ENCODE peak calls at places on chromosomes 3 and 15, in six cellular contexts. One of them, this sample, is unnamed.

GRCh38 chr3:182568206-182568605 is 225.1 kb upstream of the ATP11B start:
- DNase-seq in IMR-90: no peak
- DNase-seq in neuronal stem cell: no peak
- DNase-seq in H9: no peak
- DNase-seq in H1: no peak
- DNase-seq in trophoblast cell: no peak
- DNase-seq in this sample: no peak

GRCh38 chr15:64635486-64635815 is 139.9 kb downstream of the RBPMS2 start:
- DNase-seq in IMR-90: peak; percentile 86
- DNase-seq in neuronal stem cell: peak; percentile 6
- DNase-seq in H9: no peak
- DNase-seq in H1: no peak
- DNase-seq in trophoblast cell: no peak
- DNase-seq in this sample: peak; percentile 90

GRCh38 chr3:171462224-171462623 is 2.0 kb upstream of the TNIK start:
- DNase-seq in IMR-90: no peak
- DNase-seq in neuronal stem cell: no peak
- DNase-seq in H9: peak; percentile 52
- DNase-seq in H1: no peak
- DNase-seq in trophoblast cell: no peak
- DNase-seq in this sample: no peak

GRCh38 chr3:148601766-148602685 is 95.7 kb upstream of the AGTR1 start:
- DNase-seq in IMR-90: peak; percentile 48
- DNase-seq in neuronal stem cell: no peak
- DNase-seq in H9: no peak
- DNase-seq in H1: no peak
- DNase-seq in trophoblast cell: no peak
- DNase-seq in this sample: peak; percentile 10

GRCh38 chr3:48636149-48636548 is 888 bp upstream of the SLC26A6 start:
- DNase-seq in IMR-90: no peak
- DNase-seq in neuronal stem cell: no peak
- DNase-seq in H9: no peak
- DNase-seq in H1: no peak
- DNase-seq in trophoblast cell: no peak
- DNase-seq in this sample: peak; percentile 29

GRCh38 chr15:87118424-87118823 is 1038.8 kb downstream of the AGBL1 start:
- DNase-seq in IMR-90: no peak
- DNase-seq in neuronal stem cell: no peak
- DNase-seq in H9: no peak
- DNase-seq in H1: no peak
- DNase-seq in trophoblast cell: no peak
- DNase-seq in this sample: no peak

GRCh38 chr3:141262306-141262705 is 30.7 kb downstream of the PXYLP1 start:
- DNase-seq in IMR-90: peak; percentile 94
- DNase-seq in neuronal stem cell: no peak
- DNase-seq in H9: no peak
- DNase-seq in H1: no peak
- DNase-seq in trophoblast cell: no peak
- DNase-seq in this sample: peak; percentile 70

GRCh38 chr3:107870096-107870495 is 220.7 kb downstream of the CD47 start:
- DNase-seq in IMR-90: no peak
- DNase-seq in neuronal stem cell: no peak
- DNase-seq in H9: no peak
- DNase-seq in H1: no peak
- DNase-seq in trophoblast cell: no peak
- DNase-seq in this sample: no peak

GRCh38 chr3:4234894-4235293 is 68.3 kb upstream of the SETMAR start:
- DNase-seq in IMR-90: no peak
- DNase-seq in neuronal stem cell: no peak
- DNase-seq in H9: no peak
- DNase-seq in H1: no peak
- DNase-seq in trophoblast cell: no peak
- DNase-seq in this sample: no peak

GRCh38 chr15:100759698-100760356 is 119.8 kb upstream of the ALDH1A3 start:
- DNase-seq in IMR-90: peak; percentile 76
- DNase-seq in neuronal stem cell: no peak
- DNase-seq in H9: no peak
- DNase-seq in H1: no peak
- DNase-seq in trophoblast cell: peak; percentile 10
- DNase-seq in this sample: peak; percentile 83

GRCh38 chr15:41659190-41659589 is 1.0 kb upstream of the MGA start:
- DNase-seq in IMR-90: no peak
- DNase-seq in neuronal stem cell: no peak
- DNase-seq in H9: no peak
- DNase-seq in H1: no peak
- DNase-seq in trophoblast cell: no peak
- DNase-seq in this sample: no peak

GRCh38 chr3:123392871-123393620 is 55.8 kb downstream of the ADCY5 start:
- DNase-seq in IMR-90: no peak
- DNase-seq in neuronal stem cell: no peak
- DNase-seq in H9: no peak
- DNase-seq in H1: no peak
- DNase-seq in trophoblast cell: peak; percentile 67
- DNase-seq in this sample: no peak

GRCh38 chr3:51750878-51751277 is 28.2 kb downstream of the IQCF6 start:
- DNase-seq in IMR-90: no peak
- DNase-seq in neuronal stem cell: no peak
- DNase-seq in H9: no peak
- DNase-seq in H1: no peak
- DNase-seq in trophoblast cell: no peak
- DNase-seq in this sample: no peak

GRCh38 chr3:15359677-15360397 is 27.5 kb upstream of the SH3BP5 start:
- DNase-seq in IMR-90: no peak
- DNase-seq in neuronal stem cell: no peak
- DNase-seq in H9: no peak
- DNase-seq in H1: no peak
- DNase-seq in trophoblast cell: no peak
- DNase-seq in this sample: no peak

GRCh38 chr3:6421666-6422065 is 439.2 kb upstream of the GRM7 start:
- DNase-seq in IMR-90: no peak
- DNase-seq in neuronal stem cell: no peak
- DNase-seq in H9: no peak
- DNase-seq in H1: no peak
- DNase-seq in trophoblast cell: no peak
- DNase-seq in this sample: no peak

GRCh38 chr15:48602358-48603122 is 43.0 kb downstream of the FBN1 start:
- DNase-seq in IMR-90: peak; percentile 81
- DNase-seq in neuronal stem cell: no peak
- DNase-seq in H9: no peak
- DNase-seq in H1: no peak
- DNase-seq in trophoblast cell: no peak
- DNase-seq in this sample: peak; percentile 76

GRCh38 chr3:120683671-120684301 is 1.7 kb upstream of the HGD start:
- DNase-seq in IMR-90: no peak
- DNase-seq in neuronal stem cell: no peak
- DNase-seq in H9: no peak
- DNase-seq in H1: no peak
- DNase-seq in trophoblast cell: no peak
- DNase-seq in this sample: no peak

GRCh38 chr3:45688194-45688881 is 858 bp upstream of the SACM1L start:
- DNase-seq in IMR-90: peak; percentile 33
- DNase-seq in neuronal stem cell: peak; percentile 53
- DNase-seq in H9: peak; percentile 74
- DNase-seq in H1: peak; percentile 76
- DNase-seq in trophoblast cell: no peak
- DNase-seq in this sample: peak; percentile 62

GRCh38 chr3:17151598-17152373 is 267.0 kb downstream of the PLCL2 start:
- DNase-seq in IMR-90: no peak
- DNase-seq in neuronal stem cell: no peak
- DNase-seq in H9: no peak
- DNase-seq in H1: no peak
- DNase-seq in trophoblast cell: no peak
- DNase-seq in this sample: no peak

GRCh38 chr15:85021409-85021808 is 39.8 kb downstream of the PDE8A start:
- DNase-seq in IMR-90: no peak
- DNase-seq in neuronal stem cell: no peak
- DNase-seq in H9: no peak
- DNase-seq in H1: no peak
- DNase-seq in trophoblast cell: no peak
- DNase-seq in this sample: no peak
- H2BK5ac ChIP-seq in IMR-90: no peak overlapping the region
- H2BK5ac ChIP-seq in neuronal stem cell: no peak overlapping the region
- H2BK5ac ChIP-seq in H9: no peak overlapping the region
- H2BK5ac ChIP-seq in H1: no peak overlapping the region
- H2BK5ac ChIP-seq in trophoblast cell: no peak overlapping the region
- H2BK5ac ChIP-seq in this sample: no peak overlapping the region

GRCh38 chr15:77021088-77021481 is 26.2 kb downstream of the PSTPIP1 start:
- DNase-seq in IMR-90: no peak
- DNase-seq in neuronal stem cell: no peak
- DNase-seq in H9: no peak
- DNase-seq in H1: no peak
- DNase-seq in trophoblast cell: no peak
- DNase-seq in this sample: no peak

GRCh38 chr15:77021803-77022381 is 27.0 kb downstream of the PSTPIP1 start:
- DNase-seq in IMR-90: peak; percentile 68
- DNase-seq in neuronal stem cell: no peak
- DNase-seq in H9: no peak
- DNase-seq in H1: no peak
- DNase-seq in trophoblast cell: no peak
- DNase-seq in this sample: peak; percentile 29

GRCh38 chr15:77024273-77025065 is 29.5 kb downstream of the PSTPIP1 start:
- DNase-seq in IMR-90: peak; percentile 27
- DNase-seq in neuronal stem cell: peak; percentile 66
- DNase-seq in H9: peak; percentile 76
- DNase-seq in H1: peak; percentile 96
- DNase-seq in trophoblast cell: peak; percentile 21
- DNase-seq in this sample: peak; percentile 45

GRCh38 chr15:77023576-77024272 is 28.8 kb downstream of the PSTPIP1 start:
- DNase-seq in IMR-90: no peak
- DNase-seq in neuronal stem cell: no peak
- DNase-seq in H9: peak; percentile 28
- DNase-seq in H1: no peak
- DNase-seq in trophoblast cell: no peak
- DNase-seq in this sample: no peak

DNA sequence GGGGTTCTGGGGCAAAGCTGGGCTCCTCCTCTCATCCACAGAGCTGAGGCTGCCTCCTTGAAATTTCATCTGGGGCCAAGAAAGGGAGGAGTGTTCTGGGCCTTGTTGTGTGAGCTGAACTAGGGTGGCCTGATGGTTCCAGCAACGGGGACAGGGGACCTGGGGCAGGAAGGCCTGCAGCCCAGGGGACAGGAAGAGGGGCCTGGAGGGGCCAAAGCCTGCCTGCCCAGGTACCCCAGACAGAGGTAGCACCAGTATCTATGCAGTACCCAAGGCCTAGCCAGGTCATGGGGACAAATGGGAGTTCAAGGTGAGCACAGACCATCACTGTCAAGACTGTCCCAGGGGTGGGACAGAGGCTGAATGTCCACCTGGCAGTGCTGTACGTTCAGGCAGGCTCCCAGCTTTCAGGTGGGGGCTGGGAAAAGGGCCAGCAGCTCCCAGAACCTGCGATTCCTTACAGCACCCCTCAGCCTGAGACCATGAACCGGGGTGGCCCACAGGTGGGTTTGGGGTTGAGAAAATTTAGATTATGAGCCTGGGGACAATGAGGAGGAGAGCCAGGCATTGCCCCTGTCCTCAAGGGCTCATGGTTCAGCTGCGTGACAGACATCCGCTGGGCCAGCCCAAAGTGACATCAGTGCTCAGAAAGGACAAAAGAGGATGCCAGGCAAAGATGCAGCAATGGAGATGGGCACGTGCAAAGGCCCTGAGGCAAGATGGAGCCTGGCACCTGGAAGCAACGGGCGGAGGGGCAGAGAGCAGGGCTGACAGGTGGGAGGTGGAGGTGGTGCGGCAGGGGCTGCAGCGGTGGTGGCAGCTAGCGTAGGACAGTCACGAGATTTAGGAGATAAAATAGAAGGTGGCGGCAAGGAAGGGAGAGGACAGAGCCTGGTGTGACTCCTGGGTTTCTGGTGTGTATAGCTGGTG is 28.0 kb downstream of the PSTPIP1 start:
- DNase-seq in IMR-90: no peak
- DNase-seq in neuronal stem cell: no peak
- DNase-seq in H9: peak; percentile 18
- DNase-seq in H1: no peak
- DNase-seq in trophoblast cell: no peak
- DNase-seq in this sample: no peak
- H4K91ac ChIP-seq in IMR-90: peak overlapping the region; percentile 91
- H4K91ac ChIP-seq in neuronal stem cell: peak overlapping the region; percentile 3
- H4K91ac ChIP-seq in H9: no peak overlapping the region
- H4K91ac ChIP-seq in H1: no peak overlapping the region
- H4K91ac ChIP-seq in trophoblast cell: no peak overlapping the region
- H4K91ac ChIP-seq in this sample: peak overlapping the region; percentile 4

DNA sequence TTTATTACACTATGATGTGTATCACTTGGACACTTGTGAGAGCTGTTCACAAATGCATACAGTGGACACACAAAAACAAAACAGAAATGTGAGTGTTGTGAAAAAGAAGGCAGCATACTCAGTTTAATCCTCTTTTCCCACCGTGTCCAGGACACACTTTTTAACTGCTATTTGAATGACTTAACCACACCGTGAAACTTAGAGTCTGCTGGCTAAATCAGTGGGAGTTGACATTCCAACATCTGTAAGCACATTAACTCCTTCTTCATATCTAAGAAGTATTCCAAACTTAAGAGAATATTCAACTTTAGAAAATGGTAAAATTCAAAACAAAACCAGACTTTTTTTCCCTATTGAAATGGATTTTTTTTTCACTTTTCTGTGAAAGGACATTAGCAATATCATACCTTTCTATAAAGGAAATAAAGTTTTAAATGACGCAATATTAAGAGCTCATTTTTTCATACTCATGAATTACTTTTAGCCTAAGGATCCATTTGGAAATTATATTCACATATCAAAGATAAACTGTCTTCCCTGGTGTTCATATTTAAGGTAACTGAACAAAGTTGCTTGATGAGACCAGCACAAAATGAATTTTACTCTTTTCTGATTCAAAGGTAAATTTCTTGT is 316.6 kb downstream of the RBMS3 start:
- DNase-seq in IMR-90: peak; percentile 36
- DNase-seq in neuronal stem cell: no peak
- DNase-seq in H9: no peak
- DNase-seq in H1: no peak
- DNase-seq in trophoblast cell: no peak
- DNase-seq in this sample: peak; percentile 40
- H2BK5ac ChIP-seq in IMR-90: peak overlapping the region; percentile 55
- H2BK5ac ChIP-seq in neuronal stem cell: no peak overlapping the region
- H2BK5ac ChIP-seq in H9: no peak overlapping the region
- H2BK5ac ChIP-seq in H1: no peak overlapping the region
- H2BK5ac ChIP-seq in trophoblast cell: no peak overlapping the region
- H2BK5ac ChIP-seq in this sample: no peak overlapping the region

DNA sequence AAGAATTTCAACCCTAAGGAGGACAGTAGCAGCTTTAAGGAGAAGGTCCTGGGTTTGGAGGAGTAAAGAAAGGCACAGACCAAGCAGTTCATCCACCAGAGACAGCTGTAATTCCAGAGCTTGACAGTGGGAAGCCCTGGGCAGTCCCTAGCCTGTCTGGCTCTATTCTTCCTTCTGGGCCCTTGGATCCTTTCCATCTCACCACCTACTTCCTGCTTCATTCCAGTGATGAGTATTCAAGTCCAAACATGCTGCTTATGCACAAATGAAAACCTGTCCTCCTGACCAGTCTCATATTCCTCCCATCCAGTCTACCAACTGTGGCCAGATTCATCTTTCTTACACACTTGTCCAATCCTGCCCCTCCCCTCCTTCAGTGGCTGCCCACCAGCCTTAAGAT is 171.4 kb downstream of the CNTN3 start:
- DNase-seq in IMR-90: peak; percentile 49
- DNase-seq in neuronal stem cell: no peak
- DNase-seq in H9: no peak
- DNase-seq in H1: no peak
- DNase-seq in trophoblast cell: no peak
- DNase-seq in this sample: no peak
- H4K91ac ChIP-seq in IMR-90: no peak overlapping the region
- H4K91ac ChIP-seq in neuronal stem cell: no peak overlapping the region
- H4K91ac ChIP-seq in H9: no peak overlapping the region
- H4K91ac ChIP-seq in H1: no peak overlapping the region
- H4K91ac ChIP-seq in trophoblast cell: no peak overlapping the region
- H4K91ac ChIP-seq in this sample: no peak overlapping the region

GRCh38 chr15:51077565-51078153 is 17.0 kb downstream of the TNFAIP8L3 start:
- DNase-seq in IMR-90: no peak
- DNase-seq in neuronal stem cell: peak; percentile 49
- DNase-seq in H9: peak; percentile 91
- DNase-seq in H1: peak; percentile 89
- DNase-seq in trophoblast cell: no peak
- DNase-seq in this sample: no peak
- H2BK5ac ChIP-seq in IMR-90: no peak overlapping the region
- H2BK5ac ChIP-seq in neuronal stem cell: no peak overlapping the region
- H2BK5ac ChIP-seq in H9: no peak overlapping the region
- H2BK5ac ChIP-seq in H1: peak overlapping the region; percentile 36
- H2BK5ac ChIP-seq in trophoblast cell: no peak overlapping the region
- H2BK5ac ChIP-seq in this sample: no peak overlapping the region